ENCODE peak calls at places on chromosomes 2 and 18, in six cellular contexts. F, C, Q, V, Z and D are unnamed samples.

GRCh38 chr2:86455181-86455580 is 14.0 kb downstream of the KDM3A start:
- DNase-seq in V (no peak), F (no peak), C (no peak), Z (no peak), Q (no peak), D (no peak)

GRCh38 chr18:64972545-64972944 is 778.3 kb upstream of the CDH7 start:
- DNase-seq in V (no peak), F (no peak), Z (no peak), Q (no peak), C (no peak), D (no peak)

GRCh38 chr18:49869354-49869753 is 56.0 kb upstream of the ACAA2 start:
- DNase-seq in F (no peak), V (no peak), Z (no peak), Q (no peak), C (no peak), D (no peak)

GRCh38 chr2:230893338-230893737 is 28.6 kb downstream of the ITM2C start:
- DNase-seq in V (no peak), C (no peak), Q (no peak), Z (no peak), F (no peak), D (peak; percentile 69)

GRCh38 chr18:62420513-62421209 is 95.6 kb downstream of the TNFRSF11A start:
- DNase-seq in F (peak; percentile 84), Q (peak; percentile 80), V (peak; percentile 83), Z (peak; percentile 36), C (no peak), D (peak; percentile 39)

GRCh38 chr2:233418052-233418760 is 63.9 kb downstream of the DGKD start:
- DNase-seq in F (no peak), Q (no peak), V (no peak), C (no peak), Z (peak; percentile 59), D (no peak)

GRCh38 chr18:24704921-24705620 is 244.6 kb downstream of the HRH4 start:
- DNase-seq in C (no peak), Q (no peak), F (no peak), V (no peak), Z (no peak), D (no peak)

GRCh38 chr2:50746526-50746925 is 285.4 kb downstream of the NRXN1 start:
- DNase-seq in F (no peak), V (no peak), C (no peak), Z (no peak), Q (no peak), D (no peak)

GRCh38 chr2:158321264-158321663 is 135.3 kb downstream of the CCDC148 start:
- DNase-seq in V (no peak), F (no peak), C (no peak), Q (no peak), Z (no peak), D (no peak)

GRCh38 chr2:131009713-131010475 is 83.4 kb downstream of the FAM168B start:
- DNase-seq in F (no peak), C (no peak), V (no peak), Z (no peak), Q (no peak), D (no peak)

GRCh38 chr2:135701442-135701841 is 40.2 kb upstream of the UBXN4 start:
- DNase-seq in Z (no peak), V (no peak), C (no peak), Q (no peak), F (no peak), D (no peak)

GRCh38 chr2:37376421-37377186 is 32.2 kb downstream of the QPCT start:
- DNase-seq in C (no peak), F (peak; percentile 68), Q (peak; percentile 45), Z (no peak), V (peak; percentile 67), D (peak; percentile 36)

GRCh38 chr2:162060522-162060921 is 13.5 kb downstream of the DPP4 start:
- DNase-seq in F (no peak), Z (no peak), V (no peak), C (no peak), Q (no peak), D (no peak)

GRCh38 chr2:118774458-118775133 is 72.9 kb downstream of the EN1 start:
- DNase-seq in Q (no peak), F (peak; percentile 66), Z (peak; percentile 32), C (peak; percentile 44), V (no peak), D (peak; percentile 47)

GRCh38 chr2:17899871-17900270 is 21.4 kb downstream of the KCNS3 start:
- DNase-seq in C (no peak), Q (no peak), F (no peak), V (no peak), Z (no peak), D (no peak)

GRCh38 chr2:178109813-178110212 is 2.4 kb upstream of the RBM45 start:
- DNase-seq in F (no peak), C (no peak), Q (no peak), V (no peak), Z (no peak), D (no peak)

GRCh38 chr2:65353927-65354326 is 78.5 kb downstream of the SPRED2 start:
- DNase-seq in C (no peak), Q (no peak), V (peak; percentile 20), F (no peak), Z (no peak), D (no peak)

GRCh38 chr18:61900504-61901281 is 7.9 kb upstream of the RNF152 start:
- DNase-seq in Z (no peak), V (no peak), C (no peak), F (no peak), Q (no peak), D (no peak)

GRCh38 chr18:65750421-65751144 is at the start of gene CDH7:
- DNase-seq in F (no peak), Q (no peak), V (no peak), C (no peak), Z (no peak), D (no peak)

GRCh38 chr18:33194793-33195192 is 245.7 kb downstream of the CCDC178 start:
- DNase-seq in F (no peak), Z (no peak), V (no peak), C (no peak), Q (no peak), D (no peak)

GRCh38 chr2:136248907-136249306 is 131.0 kb upstream of the CXCR4 start:
- DNase-seq in V (no peak), Q (no peak), Z (no peak), C (no peak), F (no peak), D (no peak)

GRCh38 chr2:40360652-40361051 is 91.2 kb downstream of the SLC8A1 start:
- DNase-seq in F (no peak), C (no peak), V (no peak), Z (no peak), Q (no peak), D (no peak)

GRCh38 chr18:80148316-80149199 is 39.5 kb downstream of the ADNP2 start:
- DNase-seq in C (no peak), F (no peak), V (no peak), Z (no peak), Q (no peak), D (no peak)